ENCODE peak calls at places on chromosomes 13 and 19, in seven cellular contexts. W is right lobe of liver; A is GM23248; N is bronchial epithelial cell; H is CD4-positive, alpha-beta memory T cell; M is DND-41; Z is fibroblast of the aortic adventitia. R is an unnamed sample.

GRCh38 chr19:3028305-3029069 is 593 bp downstream of the TLE2 start:
- DNase-seq in A (no peak), H (no peak), M (no peak), N (no peak), Z (no peak), W (no peak), R (no peak)

GRCh38 chr19:13318190-13318589 is 168.0 kb downstream of the IER2 start:
- DNase-seq in Z (no peak), N (no peak), A (no peak), M (no peak), H (no peak), W (no peak), R (no peak)

GRCh38 chr19:27714857-27715256 is 1498.1 kb downstream of the UQCRFS1 start:
- DNase-seq in M (no peak), N (no peak), A (no peak), W (no peak), H (no peak), Z (no peak), R (no peak)

GRCh38 chr19:53394522-53394973 is 401 bp upstream of the ZNF765 start:
- DNase-seq in Z (no peak), M (peak), H (no peak), A (peak), N (no peak), W (peak), R (peak)

GRCh38 chr19:33280351-33280921 is 21.9 kb downstream of the CEBPA start:
- DNase-seq in Z (no peak), A (no peak), W (no peak), H (no peak), M (no peak), N (no peak), R (no peak)

GRCh38 chr13:45512148-45512498 is 47.4 kb downstream of the COG3 start:
- DNase-seq in N (peak), H (no peak), M (no peak), W (no peak), Z (no peak), A (peak), R (peak)

GRCh38 chr19:19387108-19387507 is 18.4 kb upstream of the GATAD2A start:
- DNase-seq in A (no peak), H (no peak), W (no peak), M (no peak), Z (no peak), N (no peak), R (no peak)

GRCh38 chr13:28475916-28476725 is 18.8 kb downstream of the FLT1 start:
- DNase-seq in Z (peak), M (no peak), N (peak), A (peak), W (no peak), H (no peak), R (peak)

GRCh38 chr19:38869160-38869835 is 8.8 kb downstream of the RINL start:
- DNase-seq in W (peak), A (no peak), Z (no peak), N (no peak), H (no peak), M (no peak), R (no peak)

GRCh38 chr13:73065665-73066350 is 7.0 kb downstream of the KLF5 start:
- DNase-seq in W (no peak), A (no peak), H (no peak), Z (no peak), N (peak), M (no peak), R (no peak)
- H3K4me3 ChIP-seq in W (no peak), A (no peak), H (no peak), Z (no peak), N (peak), M (no peak), R (no peak)

GRCh38 chr13:48322294-48322693 is 18.7 kb downstream of the RB1 start:
- DNase-seq in A (no peak), N (no peak), H (no peak), Z (no peak), M (no peak), W (no peak), R (no peak)

GRCh38 chr13:48318714-48319457 is 15.3 kb downstream of the RB1 start:
- DNase-seq in M (no peak), A (peak), H (no peak), N (no peak), W (no peak), Z (no peak), R (no peak)

GRCh38 chr13:48319458-48320395 is 16.2 kb downstream of the RB1 start:
- DNase-seq in Z (no peak), M (no peak), H (no peak), A (no peak), W (no peak), N (no peak), R (no peak)

GRCh38 chr13:48320396-48320790 is 16.8 kb downstream of the RB1 start:
- DNase-seq in H (no peak), A (no peak), Z (no peak), M (no peak), W (no peak), N (no peak), R (no peak)

DNA sequence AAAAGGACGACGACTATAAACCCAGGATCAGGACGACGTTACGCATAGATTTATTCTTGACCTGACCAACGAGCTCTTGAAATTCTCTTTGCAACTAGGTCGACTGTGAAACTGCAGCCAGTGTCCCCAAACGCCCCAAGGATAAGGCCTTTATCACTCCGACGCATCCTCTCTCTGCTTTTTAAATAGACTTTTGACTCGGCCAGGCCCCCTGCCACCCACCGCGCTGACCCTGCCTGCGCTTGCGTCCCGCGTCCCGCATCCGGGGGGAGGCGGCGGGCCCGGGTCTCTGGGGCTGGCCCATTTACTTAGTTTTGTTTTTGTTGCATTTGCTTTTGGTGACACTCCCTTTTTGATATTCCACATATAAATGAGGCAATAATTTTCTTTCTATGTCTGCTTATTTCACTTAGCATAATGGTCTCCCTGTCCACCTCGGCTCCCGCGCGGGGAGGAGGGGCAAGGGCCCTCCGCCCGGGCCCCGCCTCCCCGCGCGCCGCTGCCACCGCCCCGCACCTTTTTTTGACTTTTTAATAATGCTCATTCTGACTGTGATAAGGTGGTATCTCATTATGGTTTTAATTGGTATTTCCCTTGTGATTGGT is 17.5 kb downstream of the RB1 start:
- DNase-seq in N (no peak), A (no peak), M (no peak), H (no peak), W (no peak), Z (no peak), R (no peak)
- H3K4me3 ChIP-seq in N (no peak), A (no peak), M (no peak), H (peak), W (peak), Z (no peak), R (peak)

GRCh38 chr13:77918391-77919261 is at the start of gene EDNRB:
- DNase-seq in N (peak), M (no peak), Z (peak), H (no peak), W (peak), A (peak), R (peak)

GRCh38 chr13:77915676-77916075 is 3.0 kb downstream of the EDNRB start:
- DNase-seq in N (no peak), M (no peak), W (no peak), A (no peak), H (no peak), Z (no peak), R (no peak)

GRCh38 chr13:77919351-77920294 is 992 bp upstream of the EDNRB start:
- DNase-seq in M (no peak), N (no peak), W (peak), H (no peak), Z (peak), A (peak), R (peak)

GRCh38 chr13:77916481-77916880 is 2.1 kb downstream of the EDNRB start:
- DNase-seq in N (no peak), Z (no peak), A (no peak), M (no peak), W (no peak), H (no peak), R (no peak)
- H3K4me3 ChIP-seq in N (no peak), Z (no peak), A (no peak), M (no peak), W (peak), H (no peak), R (no peak)

GRCh38 chr19:55658846-55659459 is 4.1 kb downstream of the U2AF2 start:
- DNase-seq in W (no peak), H (no peak), Z (no peak), N (no peak), A (no peak), M (no peak), R (no peak)
- H3K4me3 ChIP-seq in W (no peak), H (no peak), Z (no peak), N (no peak), A (peak), M (no peak), R (no peak)

DNA sequence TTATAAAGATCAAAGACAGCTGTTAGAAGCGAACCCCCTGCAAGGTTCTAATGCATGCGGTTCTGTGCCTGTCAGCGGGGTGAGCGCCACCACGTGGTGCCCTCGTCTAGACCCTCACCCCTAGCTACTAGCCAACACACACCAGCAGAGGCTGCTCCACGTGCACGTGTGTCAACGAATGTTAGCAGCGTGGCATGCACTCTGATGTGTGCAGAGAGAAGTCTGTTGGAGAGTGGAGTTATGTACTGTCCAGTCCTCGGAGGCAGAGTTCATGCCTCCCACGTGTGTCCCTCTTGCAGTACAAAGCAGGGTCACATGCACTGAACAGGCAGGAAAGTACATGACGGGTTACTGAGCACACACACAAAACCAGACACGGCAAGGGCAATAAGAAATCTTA is 75.0 kb upstream of the SLC15A1 start:
- DNase-seq in M (no peak), A (no peak), N (no peak), W (peak), Z (no peak), H (no peak), R (no peak)
- H3K4me3 ChIP-seq in M (no peak), A (no peak), N (no peak), W (no peak), Z (no peak), H (no peak), R (no peak)

GRCh38 chr19:44947041-44947581 is 1.3 kb downstream of the APOC2 start:
- DNase-seq in M (no peak), A (no peak), H (no peak), W (no peak), N (no peak), Z (no peak), R (no peak)
- H3K4me3 ChIP-seq in M (no peak), A (no peak), H (no peak), W (peak), N (no peak), Z (no peak), R (no peak)

DNA sequence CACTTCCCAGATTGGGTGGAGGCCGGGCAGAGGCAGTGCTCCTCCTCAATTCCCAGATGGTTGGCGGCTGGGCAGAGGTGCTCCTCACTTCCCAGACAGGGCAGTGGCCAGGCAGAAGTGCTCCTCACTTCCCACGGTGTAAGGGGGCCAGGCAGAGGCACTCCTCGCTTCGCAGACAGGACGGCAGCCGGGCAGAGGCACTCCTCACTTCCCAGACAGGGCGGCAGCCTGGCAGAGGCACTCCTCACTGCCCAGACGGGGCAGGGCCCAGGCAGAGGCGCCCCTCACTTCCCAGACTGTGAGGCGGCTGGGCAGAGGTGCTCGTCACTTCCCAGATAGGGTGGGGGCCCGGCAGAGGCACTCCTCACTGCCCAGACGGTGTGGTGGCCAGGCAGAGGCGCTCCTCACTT is 36.6 kb upstream of the SLAIN1 start:
- DNase-seq in N (no peak), Z (no peak), W (no peak), M (no peak), A (no peak), H (no peak), R (no peak)
- H3K4me3 ChIP-seq in N (no peak), Z (no peak), W (no peak), M (no peak), A (no peak), H (no peak), R (no peak)

DNA sequence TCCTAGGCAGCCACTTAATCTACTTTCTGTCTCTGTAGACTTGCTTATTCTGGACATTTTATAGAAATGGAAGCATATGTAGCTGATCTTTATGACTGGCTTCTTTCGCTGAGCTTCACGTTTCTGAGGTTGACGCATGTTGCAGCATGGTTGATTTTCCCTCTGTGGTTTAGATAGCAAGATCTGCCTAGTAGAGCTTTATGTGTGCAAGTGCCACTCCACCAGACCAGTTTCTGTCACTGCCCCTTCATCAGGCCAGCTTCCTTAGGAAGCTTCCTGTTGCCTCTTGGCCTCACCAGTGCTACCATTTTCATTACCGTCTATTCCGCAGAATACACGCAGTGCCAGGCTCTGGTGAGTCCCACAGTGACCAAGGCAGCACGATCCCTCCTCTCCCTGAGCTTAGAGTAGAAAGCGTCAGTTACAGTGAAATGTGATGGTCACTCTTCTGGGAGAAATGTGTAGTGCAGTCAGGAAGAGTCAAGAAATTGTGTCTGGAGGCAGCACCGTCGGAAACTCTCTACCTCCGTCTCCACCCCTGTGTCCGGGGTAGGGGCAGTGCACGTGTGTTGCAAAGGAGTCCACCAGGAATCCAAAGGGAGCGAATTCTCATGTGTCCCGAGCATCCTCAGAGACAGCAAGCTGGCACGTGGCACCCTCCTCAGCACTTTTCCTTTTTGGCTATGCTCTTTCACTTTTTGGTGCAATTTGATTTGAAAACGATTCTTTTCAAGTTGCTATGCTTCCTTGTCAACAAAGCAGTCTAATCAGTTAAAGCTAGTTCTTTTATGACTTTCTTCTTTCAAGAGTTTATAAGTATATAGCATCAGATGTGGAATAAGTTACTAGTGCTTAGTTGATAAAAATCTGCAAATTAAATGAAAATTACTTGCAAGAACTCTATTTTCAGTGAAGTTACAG is 45.4 kb upstream of the GPR183 start:
- DNase-seq in N (no peak), Z (no peak), H (peak), A (no peak), M (no peak), W (no peak), R (no peak)
- H3K4me3 ChIP-seq in N (no peak), Z (no peak), H (peak), A (no peak), M (no peak), W (no peak), R (no peak)

DNA sequence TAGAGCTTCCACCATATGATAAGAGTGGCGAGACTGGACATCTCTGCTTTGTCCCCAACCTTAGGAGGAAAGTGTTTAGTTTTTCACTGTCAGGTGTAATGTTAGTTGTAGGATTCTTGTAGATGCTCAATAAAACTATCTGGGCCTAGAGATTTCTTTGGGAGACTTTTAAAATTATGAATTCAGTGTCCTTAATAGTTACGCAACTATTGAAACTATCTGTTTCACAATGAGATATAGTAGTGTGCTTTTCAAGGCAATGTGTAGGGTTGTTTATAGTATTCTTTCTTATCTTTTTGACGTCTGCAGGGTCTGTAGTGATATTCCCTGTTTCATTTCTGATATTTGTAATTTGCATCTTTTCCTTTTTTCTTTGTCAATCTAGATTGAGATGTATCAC is 33.2 kb upstream of the F7 start:
- DNase-seq in N (no peak), Z (no peak), M (no peak), H (no peak), A (no peak), W (no peak), R (no peak)
- H3K4me3 ChIP-seq in N (no peak), Z (no peak), M (no peak), H (no peak), A (no peak), W (no peak), R (no peak)

DNA sequence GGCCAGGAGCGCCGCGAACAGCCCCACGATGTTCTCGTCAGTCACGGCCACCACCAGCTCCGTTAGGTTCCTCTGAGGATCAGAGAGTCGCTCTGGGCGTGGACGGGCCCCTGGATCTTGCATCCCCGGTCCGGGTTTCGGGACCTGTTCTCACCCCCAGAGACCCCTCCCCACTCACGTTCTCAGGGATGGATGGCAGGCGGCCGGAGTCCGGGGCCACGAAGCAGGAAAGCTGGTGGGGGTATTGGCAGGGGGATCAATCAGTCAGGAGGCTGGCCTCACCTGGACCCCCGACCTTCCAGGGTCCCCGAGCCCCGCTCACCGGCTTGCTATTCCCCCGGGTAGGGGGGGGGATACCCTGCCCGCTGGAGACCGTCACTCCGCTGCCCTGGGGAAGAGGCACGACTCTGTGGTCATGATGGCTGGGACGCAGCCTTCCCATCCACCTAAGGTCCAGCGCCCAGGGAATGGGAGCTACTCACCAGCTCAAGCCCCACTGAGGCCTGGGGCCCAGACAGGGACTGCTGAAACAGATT is 4.6 kb downstream of the DENND1C start:
- DNase-seq in Z (no peak), N (no peak), A (no peak), M (no peak), W (no peak), H (no peak), R (no peak)
- H3K4me3 ChIP-seq in Z (no peak), N (peak), A (no peak), M (no peak), W (peak), H (no peak), R (peak)